ENCODE peak calls at places on chromosomes 3 and 15, in seven cellular contexts. Z, J, K, D, F, C and O are unnamed samples.

GRCh38 chr3:196115678-196116083 is 33.8 kb upstream of the TFRC start:
- DNase-seq in Z (no peak), D (no peak), K (no peak), F (no peak), C (peak), J (no peak), O (no peak)

GRCh38 chr15:77901921-77902750 is 175.4 kb downstream of the TBC1D2B start:
- DNase-seq in D (peak), K (no peak), F (no peak), J (peak), Z (no peak), C (no peak), O (no peak)

GRCh38 chr3:184732133-184732532 is 20.3 kb upstream of the MAGEF1 start:
- DNase-seq in F (no peak), D (no peak), C (no peak), Z (no peak), K (no peak), J (no peak), O (no peak)

GRCh38 chr3:191809326-191809949 is 348.5 kb downstream of the PYDC2 start:
- DNase-seq in D (no peak), Z (no peak), J (no peak), F (no peak), C (no peak), K (no peak), O (no peak)

GRCh38 chr3:160804762-160805161 is 48.7 kb downstream of the PPM1L start:
- DNase-seq in D (peak), F (peak), K (no peak), Z (peak), J (no peak), C (no peak), O (no peak)

GRCh38 chr3:35772364-35773009 is 133.2 kb downstream of the ARPP21 start:
- DNase-seq in C (no peak), D (no peak), J (no peak), K (peak), Z (no peak), F (no peak), O (no peak)

GRCh38 chr3:178444416-178444815 is 91.8 kb upstream of the KCNMB2 start:
- DNase-seq in F (no peak), Z (no peak), J (no peak), C (no peak), K (no peak), D (no peak), O (no peak)

GRCh38 chr15:84108725-84109124 is 126.8 kb upstream of the GOLGA6L4 start:
- DNase-seq in D (no peak), Z (no peak), F (no peak), C (no peak), K (no peak), J (no peak), O (peak)

GRCh38 chr15:57079446-57079845 is 161.0 kb downstream of the TCF12 start:
- DNase-seq in K (no peak), F (no peak), J (no peak), Z (no peak), C (no peak), D (no peak), O (no peak)

GRCh38 chr3:20930034-20930433 is 744.0 kb upstream of the SGO1 start:
- DNase-seq in C (no peak), J (no peak), K (no peak), D (peak), F (no peak), Z (peak), O (peak)

GRCh38 chr15:74337607-74338211 is 29.7 kb downstream of the CYP11A1 start:
- DNase-seq in Z (no peak), J (peak), D (no peak), C (no peak), K (no peak), F (no peak), O (no peak)

GRCh38 chr3:13706886-13707285 is 158.0 kb downstream of the FBLN2 start:
- DNase-seq in Z (no peak), J (peak), D (no peak), C (no peak), F (no peak), K (no peak), O (no peak)

GRCh38 chr3:10116928-10117327 is 1.5 kb downstream of the BRK1 start:
- DNase-seq in J (no peak), K (no peak), Z (no peak), C (no peak), F (no peak), D (no peak), O (no peak)